ENCODE peak calls at places on chromosomes 7 and 10, in eight cellular contexts. B, U, M, F, P, K, D and A are unnamed samples.

GRCh38 chr10:31299119-31299518 is 19.9 kb upstream of the ZEB1 start:
- DNase-seq in F (no peak), U (no peak), B (no peak), D (no peak), K (no peak), M (no peak), P (peak), A (no peak)

GRCh38 chr10:79263951-79264350 is 83.3 kb upstream of the PPIF start:
- DNase-seq in B (no peak), F (no peak), K (no peak), M (no peak), D (no peak), P (no peak), U (no peak), A (no peak)

GRCh38 chr7:46972205-46972604 is 609.7 kb downstream of the TNS3 start:
- DNase-seq in F (no peak), P (peak), D (no peak), U (no peak), M (no peak), B (no peak), K (no peak), A (no peak)

GRCh38 chr10:97355571-97355975 is 21.0 kb upstream of the FRAT2 start:
- DNase-seq in D (no peak), B (no peak), F (no peak), U (no peak), M (no peak), P (peak), K (no peak), A (no peak)

GRCh38 chr10:93493162-93493561 is 3.2 kb upstream of the CEP55 start:
- DNase-seq in K (no peak), U (no peak), B (no peak), F (no peak), P (no peak), M (no peak), D (no peak), A (no peak)

GRCh38 chr7:623464-623863 is 103.0 kb upstream of the DNAAF5 start:
- DNase-seq in B (peak), M (no peak), P (no peak), U (no peak), F (no peak), K (no peak), D (no peak), A (peak)

GRCh38 chr7:74026406-74027123 is 1.4 kb upstream of the ELN start:
- DNase-seq in F (no peak), B (peak), P (peak), M (peak), U (peak), D (peak), K (peak), A (peak)

GRCh38 chr7:2193575-2194305 is 39.0 kb downstream of the MAD1L1 start:
- DNase-seq in M (no peak), K (no peak), F (no peak), B (no peak), P (no peak), D (no peak), U (peak), A (no peak)

GRCh38 chr7:39645482-39646407 is 22.4 kb downstream of the RALA start:
- DNase-seq in F (no peak), K (no peak), D (no peak), B (no peak), M (no peak), U (no peak), P (no peak), A (no peak)